ENCODE peak calls at places on chromosomes 13 and 19, in eight cellular contexts. X is uterus, S is A673, Q is heart right ventricle, A is transverse colon, D is OCI-LY7, E is upper lobe of left lung, O is Peyer's patch. C is an unnamed sample. For H3K4me1, the result is how much of the 10 kb centered on the place peaks cover.

GRCh38 chr13:40102854-40103253 is 447.4 kb downstream of the COG6 start:
- DNase-seq in X (peak), S (no peak), Q (no peak), A (no peak), D (no peak), E (peak), O (no peak), C (no peak)

GRCh38 chr19:16207063-16207462 is 9.4 kb downstream of the AP1M1 start:
- DNase-seq in X (no peak), S (no peak), Q (no peak), A (no peak), D (no peak), E (peak), O (no peak), C (peak)

GRCh38 chr13:38223093-38223492 is 126.6 kb upstream of the UFM1 start:
- DNase-seq in X (peak), S (peak), Q (no peak), A (no peak), D (no peak), E (no peak), O (no peak), C (no peak)

GRCh38 chr19:29415507-29415906 is 110.3 kb upstream of the VSTM2B start:
- DNase-seq in X (no peak), S (no peak), Q (no peak), A (no peak), D (no peak), E (no peak), O (no peak), C (no peak)

GRCh38 chr19:42140125-42140754 is 8.0 kb upstream of the POU2F2 start:
- DNase-seq in X (no peak), S (peak), Q (peak), A (peak), D (peak), E (peak), O (no peak), C (peak)

GRCh38 chr19:11096210-11096841 is 7.1 kb downstream of the LDLR start:
- DNase-seq in X (peak), S (peak), Q (peak), A (peak), D (no peak), E (no peak), O (no peak), C (peak)

GRCh38 chr13:62433660-62434059 is 1018.0 kb upstream of the PCDH20 start:
- DNase-seq in X (no peak), S (no peak), Q (no peak), A (no peak), D (no peak), E (no peak), O (no peak), C (no peak)

GRCh38 chr13:30125422-30126073 is 181.8 kb downstream of the KATNAL1 start:
- DNase-seq in X (peak), S (no peak), Q (no peak), A (no peak), D (no peak), E (no peak), O (no peak), C (no peak)

GRCh38 chr13:106683179-106683578 is 115.2 kb upstream of the ARGLU1 start:
- DNase-seq in X (no peak), S (no peak), Q (no peak), A (no peak), D (no peak), E (no peak), O (no peak), C (no peak)

GRCh38 chr19:3146677-3147100 is 10.9 kb downstream of the GNA15 start:
- DNase-seq in X (no peak), S (no peak), Q (peak), A (peak), D (peak), E (peak), O (peak), C (peak)

GRCh38 chr13:82634946-82635345 is 1247.3 kb downstream of the SLITRK1 start:
- DNase-seq in X (no peak), S (no peak), Q (no peak), A (no peak), D (no peak), E (no peak), O (no peak), C (no peak)

GRCh38 chr13:92390217-92390616 is 836.4 kb upstream of the GPC6 start:
- DNase-seq in X (no peak), S (no peak), Q (no peak), A (no peak), D (no peak), E (no peak), O (no peak), C (no peak)

GRCh38 chr19:32674153-32674958 is 624 bp downstream of the ANKRD27 start:
- DNase-seq in X (no peak), S (no peak), Q (no peak), A (no peak), D (no peak), E (no peak), O (no peak), C (no peak)

GRCh38 chr13:70237131-70237530 is 128.9 kb upstream of the KLHL1 start:
- DNase-seq in X (no peak), S (no peak), Q (no peak), A (no peak), D (no peak), E (no peak), O (no peak), C (no peak)

GRCh38 chr13:111855016-111855590 is 211.8 kb upstream of the SOX1 start:
- DNase-seq in X (no peak), S (no peak), Q (no peak), A (no peak), D (no peak), E (no peak), O (no peak), C (no peak)

GRCh38 chr13:112684041-112684440 is 5.8 kb upstream of the ATP11A start:
- DNase-seq in X (no peak), S (no peak), Q (no peak), A (no peak), D (no peak), E (no peak), O (no peak), C (no peak)

GRCh38 chr19:38145627-38146026 is 78.4 kb downstream of the DPF1 start:
- DNase-seq in X (no peak), S (no peak), Q (no peak), A (no peak), D (no peak), E (no peak), O (no peak), C (no peak)

GRCh38 chr13:51822106-51822840 is 18.3 kb upstream of the DHRS12 start:
- DNase-seq in X (no peak), S (no peak), Q (no peak), A (no peak), D (no peak), E (no peak), O (no peak), C (no peak)

GRCh38 chr19:39915848-39916215 is 18.6 kb downstream of the FCGBP start:
- DNase-seq in X (no peak), S (no peak), Q (no peak), A (no peak), D (no peak), E (no peak), O (no peak), C (no peak)

GRCh38 chr13:38872693-38873092 is 117.9 kb downstream of the STOML3 start:
- DNase-seq in X (peak), S (peak), Q (peak), A (peak), D (peak), E (no peak), O (no peak), C (no peak)

GRCh38 chr13:92297971-92298942 is 899.8 kb downstream of the GPC5 start:
- DNase-seq in X (no peak), S (no peak), Q (no peak), A (no peak), D (no peak), E (peak), O (no peak), C (no peak)

GRCh38 chr13:109707044-109707794 is 79.2 kb downstream of the IRS2 start:
- DNase-seq in X (no peak), S (peak), Q (no peak), A (no peak), D (peak), E (no peak), O (no peak), C (no peak)

GRCh38 chr13:37681295-37682032 is 82.9 kb upstream of the POSTN start:
- DNase-seq in X (no peak), S (no peak), Q (no peak), A (no peak), D (no peak), E (no peak), O (no peak), C (no peak)

GRCh38 chr19:39372047-39372802 is 18.7 kb downstream of the PAF1 start:
- DNase-seq in X (peak), S (peak), Q (peak), A (peak), D (no peak), E (no peak), O (no peak), C (peak)

GRCh38 chr19:58009301-58009665 is 6.7 kb upstream of the ZNF606 start:
- DNase-seq in X (no peak), S (no peak), Q (no peak), A (no peak), D (no peak), E (no peak), O (no peak), C (no peak)
- H3K4me3 ChIP-seq in X (peak), S (peak), Q (peak), A (no peak), D (no peak), E (no peak), O (peak), C (no peak)

DNA sequence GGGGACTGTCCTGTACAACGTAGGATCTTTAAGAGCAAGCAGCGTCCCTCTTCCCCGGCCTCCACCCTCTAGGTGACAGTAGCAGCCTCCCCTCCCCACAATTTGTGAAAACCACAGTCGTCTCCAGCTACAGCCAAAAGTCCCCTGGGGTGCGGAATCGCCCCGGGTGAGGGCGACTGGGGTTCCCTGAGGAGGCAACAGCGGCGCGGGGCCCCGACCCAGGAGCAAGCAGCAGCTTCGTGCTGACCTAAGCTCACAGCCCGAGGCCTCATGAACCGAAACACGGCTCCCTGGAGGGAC is 322 bp downstream of the ZNF558 start:
- DNase-seq in X (no peak), S (no peak), Q (no peak), A (no peak), D (no peak), E (no peak), O (no peak), C (no peak)
- H3K27ac ChIP-seq in X (peak), S (peak), Q (peak), A (peak), D (peak), E (peak), O (peak), C (no peak)

DNA sequence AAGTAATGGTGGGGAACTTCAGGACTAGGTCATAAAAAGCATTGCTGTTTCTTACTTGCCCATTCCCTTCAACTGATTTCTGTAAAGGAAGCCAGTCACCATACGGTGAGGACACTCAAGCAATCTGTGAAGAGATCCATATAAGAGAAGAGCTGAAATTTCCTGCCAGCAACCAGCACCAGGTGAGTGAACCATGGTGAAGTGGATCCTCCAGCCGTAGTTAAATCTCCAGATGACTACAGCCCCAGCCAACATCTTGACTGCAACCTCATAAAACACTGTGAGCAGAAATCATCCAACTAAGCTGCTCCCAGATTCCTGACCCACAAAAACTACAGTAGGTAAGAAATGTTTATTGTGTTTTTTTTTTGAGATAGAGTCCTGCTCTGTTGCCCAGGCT is 3.8 kb upstream of the SLC6A16 start:
- DNase-seq in X (no peak), S (no peak), Q (no peak), A (no peak), D (no peak), E (no peak), O (no peak), C (no peak)
- H3K4me1 ChIP-seq in X (under half), S (under half), Q (under half), A (under half), D (half or more), E (under half), O (under half), C (under half)

GRCh38 chr19:1605236-1606137 is at the start of gene UQCR11:
- DNase-seq in X (peak), S (peak), Q (peak), A (peak), D (peak), E (peak), O (peak), C (peak)
- H3K4me3 ChIP-seq in X (peak), S (peak), Q (peak), A (peak), D (peak), E (peak), O (peak), C (peak)

GRCh38 chr19:6721773-6722172 is 1.3 kb upstream of the C3 start:
- DNase-seq in X (no peak), S (no peak), Q (no peak), A (no peak), D (peak), E (no peak), O (no peak), C (no peak)

GRCh38 chr19:6725513-6726231 is 5.2 kb upstream of the C3 start:
- DNase-seq in X (no peak), S (no peak), Q (no peak), A (no peak), D (no peak), E (no peak), O (no peak), C (no peak)

GRCh38 chr19:6723108-6723618 is 2.7 kb upstream of the C3 start:
- DNase-seq in X (peak), S (peak), Q (no peak), A (no peak), D (no peak), E (no peak), O (no peak), C (peak)

GRCh38 chr19:6723738-6724137 is 3.3 kb upstream of the C3 start:
- DNase-seq in X (no peak), S (no peak), Q (no peak), A (no peak), D (peak), E (no peak), O (peak), C (peak)

DNA sequence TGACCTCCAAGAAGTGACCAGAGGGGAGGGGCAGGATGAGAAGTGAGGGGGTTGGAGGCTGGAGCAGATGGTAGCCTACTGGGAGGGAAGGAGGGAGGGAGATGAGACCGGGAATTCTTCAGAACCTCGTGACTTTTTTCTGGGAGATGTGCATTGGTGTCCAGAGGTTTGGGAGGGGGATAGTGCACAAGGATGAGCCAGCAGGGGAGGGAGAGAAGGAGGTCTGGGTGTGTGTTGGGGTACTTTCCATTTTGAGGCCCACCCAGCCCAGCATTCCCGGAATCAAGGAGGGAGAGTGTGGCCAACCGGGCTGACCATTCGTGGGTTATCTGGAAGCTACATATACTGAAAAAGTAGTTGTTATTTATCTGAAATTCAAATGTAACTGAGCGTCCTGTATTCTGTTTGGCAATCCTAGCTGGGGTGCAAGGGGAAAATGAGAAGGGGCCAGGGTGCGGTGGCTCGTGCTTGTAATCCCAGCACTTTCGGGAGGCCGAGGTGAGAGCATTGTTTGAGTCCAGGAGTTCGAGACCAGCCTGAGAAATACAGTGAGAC is 4.3 kb upstream of the C3 start:
- DNase-seq in X (no peak), S (no peak), Q (no peak), A (no peak), D (no peak), E (no peak), O (no peak), C (peak)
- H3K27ac ChIP-seq in X (peak), S (no peak), Q (no peak), A (no peak), D (no peak), E (no peak), O (no peak), C (no peak)

GRCh38 chr13:41590643-41591042 is 133.3 kb downstream of the RGCC start:
- DNase-seq in X (no peak), S (no peak), Q (no peak), A (no peak), D (peak), E (no peak), O (no peak), C (no peak)
- H3K4me1 ChIP-seq in X (under half), S (under half), Q (under half), A (under half), D (under half), E (under half), O (under half), C (under half)

C was measured in aorta.